ENCODE peak calls at places on chromosome 16, in eight cellular contexts. U, W, X, F, E, N, H and V are unnamed samples.

GRCh38 chr16:84916850-84917249 is 94.5 kb downstream of the ZDHHC7 start:
- DNase-seq in X (no peak), H (no peak), E (no peak), N (no peak), W (no peak), F (no peak), U (no peak), V (no peak)

GRCh38 chr16:84519855-84520254 is 15.4 kb upstream of the MEAK7 start:
- DNase-seq in X (no peak), H (no peak), U (no peak), W (no peak), F (no peak), N (no peak), E (no peak), V (no peak)

GRCh38 chr16:72270531-72270930 is 98.6 kb upstream of the PMFBP1 start:
- DNase-seq in U (no peak), E (no peak), W (no peak), N (no peak), X (no peak), H (peak; percentile 34), F (no peak), V (no peak)

GRCh38 chr16:27379919-27380318 is 22.1 kb upstream of the IL21R start:
- DNase-seq in X (no peak), W (no peak), E (no peak), U (no peak), H (no peak), F (no peak), N (no peak), V (no peak)

GRCh38 chr16:9820481-9821246 is 361.6 kb downstream of the GRIN2A start:
- DNase-seq in E (peak; percentile 90), F (no peak), X (no peak), H (peak; percentile 8), W (no peak), N (no peak), U (no peak), V (peak; percentile 29)

GRCh38 chr16:88597856-88598491 is 27.8 kb downstream of the ZC3H18 start:
- DNase-seq in U (no peak), X (no peak), H (no peak), W (no peak), F (no peak), N (no peak), E (no peak), V (no peak)

GRCh38 chr16:11038777-11039176 is 94.4 kb downstream of the CLEC16A start:
- DNase-seq in U (no peak), F (no peak), E (no peak), H (no peak), N (no peak), X (no peak), W (no peak), V (no peak)

GRCh38 chr16:30112197-30113030 is 923 bp downstream of the GDPD3 start:
- DNase-seq in H (peak; percentile 87), W (peak; percentile 62), X (no peak), U (no peak), E (peak; percentile 68), F (peak; percentile 69), N (no peak), V (peak; percentile 95)

GRCh38 chr16:80198995-80199299 is 341.8 kb upstream of the DYNLRB2 start:
- DNase-seq in N (no peak), F (no peak), U (no peak), W (no peak), X (no peak), H (no peak), E (no peak), V (no peak)

GRCh38 chr16:70573451-70574121 is 50.0 kb downstream of the SF3B3 start:
- DNase-seq in X (no peak), E (no peak), U (peak; percentile 77), N (no peak), W (peak; percentile 45), H (peak; percentile 38), F (no peak), V (no peak)

GRCh38 chr16:72808754-72809153 is 239.2 kb downstream of the ZFHX3 start:
- DNase-seq in X (no peak), E (no peak), H (no peak), N (no peak), F (no peak), W (no peak), U (no peak), V (no peak)

GRCh38 chr16:67013238-67013822 is 15.6 kb upstream of the CBFB start:
- DNase-seq in E (no peak), U (no peak), F (no peak), N (no peak), W (no peak), H (no peak), X (no peak), V (peak; percentile 61)

GRCh38 chr16:58499615-58500328 is at the start of gene NDRG4:
- DNase-seq in X (no peak), E (peak; percentile 91), H (peak; percentile 79), W (no peak), N (no peak), U (peak; percentile 58), F (peak; percentile 36), V (peak; percentile 95)

GRCh38 chr16:50666658-50667496 is 14.2 kb downstream of the SNX20 start:
- DNase-seq in F (no peak), H (no peak), N (no peak), E (no peak), X (no peak), U (no peak), W (no peak), V (no peak)

GRCh38 chr16:83715217-83715920 is 92.4 kb upstream of the HSBP1 start:
- DNase-seq in U (no peak), E (no peak), X (no peak), W (no peak), N (no peak), H (no peak), F (no peak), V (no peak)

GRCh38 chr16:693364-693763 is 3.2 kb upstream of the WDR24 start:
- DNase-seq in N (no peak), H (no peak), U (no peak), E (no peak), F (no peak), W (no peak), X (no peak), V (no peak)

GRCh38 chr16:692356-693108 is 2.3 kb upstream of the WDR24 start:
- DNase-seq in H (no peak), W (no peak), N (no peak), F (no peak), U (no peak), E (no peak), X (no peak), V (peak; percentile 58)

GRCh38 chr16:694187-694862 is 4.1 kb upstream of the WDR24 start:
- DNase-seq in H (no peak), U (no peak), X (no peak), E (peak; percentile 69), F (no peak), W (no peak), N (no peak), V (peak; percentile 90)

GRCh38 chr16:694863-695354 is 4.7 kb upstream of the WDR24 start:
- DNase-seq in X (no peak), H (no peak), E (no peak), N (no peak), F (no peak), U (no peak), W (no peak), V (peak; percentile 98)

DNA sequence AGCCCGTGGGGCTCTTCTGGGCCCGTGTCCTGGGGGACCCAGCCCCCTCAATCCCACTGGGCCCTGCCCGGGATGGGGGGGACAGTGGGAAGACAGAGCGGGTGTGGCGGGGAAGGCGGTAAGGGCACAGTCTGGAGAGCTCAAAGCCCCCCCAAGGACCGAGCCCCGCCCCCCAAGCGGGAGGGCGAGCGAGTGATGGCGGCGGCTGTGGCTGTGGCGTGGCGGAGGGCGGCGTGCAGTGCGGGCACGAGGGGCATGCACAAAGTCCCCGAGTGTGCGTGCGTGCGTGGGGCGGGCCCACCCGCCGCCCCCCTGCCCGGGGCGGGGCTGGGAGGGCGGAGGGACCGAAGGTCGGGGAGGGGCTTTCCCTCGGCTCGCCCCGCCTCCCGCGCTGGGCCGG is 3.6 kb upstream of the WDR24 start:
- DNase-seq in U (no peak), H (no peak), F (no peak), X (no peak), N (no peak), W (no peak), E (no peak), V (peak; percentile 84)
- H3K4me3 ChIP-seq in U (no peak overlapping the region), H (no peak overlapping the region), F (no peak overlapping the region), X (peak overlapping the region; percentile 12), N (no peak overlapping the region), W (peak overlapping the region; percentile 23), E (peak overlapping the region; percentile 44), V (peak overlapping the region; percentile 53)

GRCh38 chr16:31487076-31487719 is 4.3 kb downstream of the SLC5A2 start:
- DNase-seq in X (no peak), N (no peak), E (peak; percentile 23), W (no peak), U (no peak), H (no peak), F (no peak), V (no peak)

GRCh38 chr16:31488630-31489564 is 6.0 kb downstream of the SLC5A2 start:
- DNase-seq in N (no peak), F (no peak), H (no peak), E (no peak), W (no peak), U (no peak), X (no peak), V (peak; percentile 82)

GRCh38 chr16:31487720-31488629 is 5.1 kb downstream of the SLC5A2 start:
- DNase-seq in F (peak; percentile 49), U (no peak), X (no peak), H (peak; percentile 82), E (peak; percentile 76), N (peak; percentile 70), W (peak; percentile 37), V (peak; percentile 97)

GRCh38 chr16:31491778-31492418 is 9.0 kb downstream of the SLC5A2 start:
- DNase-seq in H (no peak), W (no peak), X (no peak), N (no peak), U (no peak), F (no peak), E (no peak), V (no peak)

GRCh38 chr16:31489616-31490584 is 7.0 kb downstream of the SLC5A2 start:
- DNase-seq in F (no peak), U (no peak), E (no peak), N (no peak), X (no peak), W (no peak), H (no peak), V (no peak)
- H3K27me3 ChIP-seq in F (peaks cover 18% of the 10 kb centered on the region), U (peaks cover 18% of the 10 kb centered on the region), E (peaks cover 50% of the 10 kb centered on the region), N (no peaks in the 10 kb centered on the region), X (no peaks in the 10 kb centered on the region), W (peaks cover 30% of the 10 kb centered on the region), H (no peaks in the 10 kb centered on the region), V (peaks cover 48% of the 10 kb centered on the region)

GRCh38 chr16:55323637-55324490 is at the start of gene IRX6:
- DNase-seq in U (peak; percentile 71), N (no peak), X (no peak), H (peak; percentile 53), F (peak; percentile 78), W (peak; percentile 51), E (peak; percentile 84), V (peak; percentile 91)
- H3K36me3 ChIP-seq in U (peaks cover 3% of the 10 kb centered on the region), N (no peaks in the 10 kb centered on the region), X (no peaks in the 10 kb centered on the region), H (no peaks in the 10 kb centered on the region), F (no peaks in the 10 kb centered on the region), W (no peaks in the 10 kb centered on the region), E (no peaks in the 10 kb centered on the region), V (no peaks in the 10 kb centered on the region)

DNA sequence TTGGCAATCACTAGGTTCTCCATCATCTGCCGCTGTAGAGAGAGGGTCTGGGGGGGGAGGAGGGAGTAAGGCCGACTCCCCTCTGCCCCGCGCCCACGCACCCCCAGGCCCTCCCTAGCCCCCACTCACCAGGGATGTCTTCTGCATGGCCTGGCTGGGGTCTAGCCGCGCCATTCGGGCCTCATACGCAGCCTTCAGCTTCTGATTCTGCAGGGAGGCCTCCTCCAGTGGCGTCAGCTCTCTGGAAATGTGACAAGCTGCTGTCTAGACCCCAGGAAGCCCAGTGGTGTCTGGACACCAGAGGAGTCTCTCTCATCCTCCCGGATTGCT is 8.3 kb downstream of the VPS9D1 start:
- DNase-seq in N (no peak), E (peak; percentile 34), X (no peak), H (peak; percentile 17), W (no peak), F (no peak), U (no peak), V (no peak)
- H3K4me3 ChIP-seq in N (peak overlapping the region; percentile 43), E (peak overlapping the region; percentile 69), X (no peak overlapping the region), H (peak overlapping the region; percentile 23), W (no peak overlapping the region), F (no peak overlapping the region), U (no peak overlapping the region), V (peak overlapping the region; percentile 78)